ENCODE peak calls at places on chromosomes 16 and 17, in seven cellular contexts. One of them, this sample, is unnamed.

GRCh38 chr16:9256196-9256595 is 164.8 kb downstream of the HAPSTR1 start:
- DNase-seq in neural progenitor cell: peak; percentile 68
- DNase-seq in OCI-LY7: peak; percentile 70
- DNase-seq in cardiac muscle cell: peak; percentile 43
- DNase-seq in GM12878: no peak
- DNase-seq in tibial artery: no peak
- DNase-seq in BJ: no peak
- DNase-seq in this sample: no peak

GRCh38 chr16:5870886-5871715 is 773.5 kb upstream of the EEF2KMT start:
- DNase-seq in GM12878: no peak
- DNase-seq in BJ: no peak
- DNase-seq in cardiac muscle cell: no peak
- DNase-seq in neural progenitor cell: no peak
- DNase-seq in OCI-LY7: no peak
- DNase-seq in tibial artery: no peak
- DNase-seq in this sample: no peak

GRCh38 chr17:62824290-62825135 is 16.4 kb upstream of the MARCHF10 start:
- DNase-seq in neural progenitor cell: peak; percentile 65
- DNase-seq in GM12878: no peak
- DNase-seq in tibial artery: no peak
- DNase-seq in OCI-LY7: no peak
- DNase-seq in cardiac muscle cell: no peak
- DNase-seq in BJ: peak; percentile 89
- DNase-seq in this sample: peak; percentile 85

GRCh38 chr17:49372428-49372827 is 10.4 kb upstream of the ZNF652 start:
- DNase-seq in OCI-LY7: no peak
- DNase-seq in neural progenitor cell: no peak
- DNase-seq in BJ: no peak
- DNase-seq in tibial artery: no peak
- DNase-seq in GM12878: no peak
- DNase-seq in cardiac muscle cell: no peak
- DNase-seq in this sample: no peak

GRCh38 chr16:3173892-3174617 is 13.9 kb upstream of the OR1F1 start:
- DNase-seq in BJ: no peak
- DNase-seq in tibial artery: no peak
- DNase-seq in neural progenitor cell: peak; percentile 87
- DNase-seq in OCI-LY7: peak; percentile 81
- DNase-seq in cardiac muscle cell: peak; percentile 35
- DNase-seq in GM12878: no peak
- DNase-seq in this sample: no peak

GRCh38 chr17:56290486-56291118 is 137.3 kb downstream of the ANKFN1 start:
- DNase-seq in OCI-LY7: no peak
- DNase-seq in cardiac muscle cell: no peak
- DNase-seq in neural progenitor cell: no peak
- DNase-seq in BJ: no peak
- DNase-seq in tibial artery: no peak
- DNase-seq in GM12878: no peak
- DNase-seq in this sample: no peak

GRCh38 chr17:33013596-33014375 is 22.1 kb downstream of the SPACA3 start:
- DNase-seq in tibial artery: no peak
- DNase-seq in GM12878: no peak
- DNase-seq in OCI-LY7: no peak
- DNase-seq in BJ: no peak
- DNase-seq in neural progenitor cell: no peak
- DNase-seq in cardiac muscle cell: no peak
- DNase-seq in this sample: no peak

GRCh38 chr17:74392848-74393247 is 25.5 kb downstream of the GPR142 start:
- DNase-seq in BJ: no peak
- DNase-seq in GM12878: no peak
- DNase-seq in OCI-LY7: peak; percentile 54
- DNase-seq in neural progenitor cell: no peak
- DNase-seq in cardiac muscle cell: no peak
- DNase-seq in tibial artery: no peak
- DNase-seq in this sample: no peak

GRCh38 chr16:22631264-22631663 is 120.6 kb downstream of the NPIPB5 start:
- DNase-seq in neural progenitor cell: no peak
- DNase-seq in cardiac muscle cell: no peak
- DNase-seq in OCI-LY7: no peak
- DNase-seq in BJ: no peak
- DNase-seq in GM12878: no peak
- DNase-seq in tibial artery: no peak
- DNase-seq in this sample: no peak

GRCh38 chr16:73171380-73171779 is 123.5 kb upstream of the ZFHX3 start:
- DNase-seq in cardiac muscle cell: no peak
- DNase-seq in BJ: no peak
- DNase-seq in OCI-LY7: no peak
- DNase-seq in GM12878: no peak
- DNase-seq in tibial artery: no peak
- DNase-seq in neural progenitor cell: no peak
- DNase-seq in this sample: no peak

GRCh38 chr17:47941246-47941997 is at the start of gene PNPO:
- DNase-seq in OCI-LY7: peak; percentile 97
- DNase-seq in BJ: peak; percentile 93
- DNase-seq in tibial artery: peak; percentile 97
- DNase-seq in GM12878: peak; percentile 97
- DNase-seq in cardiac muscle cell: peak; percentile 87
- DNase-seq in neural progenitor cell: peak; percentile 80
- DNase-seq in this sample: peak; percentile 93

GRCh38 chr16:55324491-55325447 is 766 bp downstream of the IRX6 start:
- DNase-seq in neural progenitor cell: peak; percentile 56
- DNase-seq in OCI-LY7: no peak
- DNase-seq in GM12878: no peak
- DNase-seq in tibial artery: peak; percentile 65
- DNase-seq in BJ: no peak
- DNase-seq in cardiac muscle cell: no peak
- DNase-seq in this sample: no peak

GRCh38 chr16:68086336-68086821 is 1.2 kb downstream of the NFATC3 start:
- DNase-seq in BJ: no peak
- DNase-seq in OCI-LY7: no peak
- DNase-seq in GM12878: no peak
- DNase-seq in cardiac muscle cell: peak; percentile 53
- DNase-seq in tibial artery: no peak
- DNase-seq in neural progenitor cell: peak; percentile 52
- DNase-seq in this sample: no peak

GRCh38 chr17:81371910-81372760 is 23.1 kb upstream of the BAHCC1 start:
- DNase-seq in cardiac muscle cell: peak; percentile 71
- DNase-seq in tibial artery: no peak
- DNase-seq in neural progenitor cell: peak; percentile 69
- DNase-seq in BJ: no peak
- DNase-seq in OCI-LY7: no peak
- DNase-seq in GM12878: no peak
- DNase-seq in this sample: no peak

GRCh38 chr16:89172901-89173628 is 1.5 kb downstream of the CDH15 start:
- DNase-seq in neural progenitor cell: peak; percentile 30
- DNase-seq in tibial artery: no peak
- DNase-seq in OCI-LY7: no peak
- DNase-seq in BJ: no peak
- DNase-seq in GM12878: no peak
- DNase-seq in cardiac muscle cell: no peak
- DNase-seq in this sample: no peak

GRCh38 chr16:89173629-89173921 is 2.0 kb downstream of the CDH15 start:
- DNase-seq in tibial artery: no peak
- DNase-seq in BJ: no peak
- DNase-seq in OCI-LY7: no peak
- DNase-seq in GM12878: no peak
- DNase-seq in cardiac muscle cell: no peak
- DNase-seq in neural progenitor cell: no peak
- DNase-seq in this sample: no peak

GRCh38 chr16:89175280-89176146 is 4.0 kb downstream of the CDH15 start:
- DNase-seq in neural progenitor cell: no peak
- DNase-seq in tibial artery: no peak
- DNase-seq in GM12878: no peak
- DNase-seq in OCI-LY7: no peak
- DNase-seq in BJ: no peak
- DNase-seq in cardiac muscle cell: no peak
- DNase-seq in this sample: no peak

GRCh38 chr16:89174877-89175276 is 3.3 kb downstream of the CDH15 start:
- DNase-seq in OCI-LY7: no peak
- DNase-seq in tibial artery: no peak
- DNase-seq in BJ: no peak
- DNase-seq in GM12878: no peak
- DNase-seq in neural progenitor cell: no peak
- DNase-seq in cardiac muscle cell: no peak
- DNase-seq in this sample: no peak

DNA sequence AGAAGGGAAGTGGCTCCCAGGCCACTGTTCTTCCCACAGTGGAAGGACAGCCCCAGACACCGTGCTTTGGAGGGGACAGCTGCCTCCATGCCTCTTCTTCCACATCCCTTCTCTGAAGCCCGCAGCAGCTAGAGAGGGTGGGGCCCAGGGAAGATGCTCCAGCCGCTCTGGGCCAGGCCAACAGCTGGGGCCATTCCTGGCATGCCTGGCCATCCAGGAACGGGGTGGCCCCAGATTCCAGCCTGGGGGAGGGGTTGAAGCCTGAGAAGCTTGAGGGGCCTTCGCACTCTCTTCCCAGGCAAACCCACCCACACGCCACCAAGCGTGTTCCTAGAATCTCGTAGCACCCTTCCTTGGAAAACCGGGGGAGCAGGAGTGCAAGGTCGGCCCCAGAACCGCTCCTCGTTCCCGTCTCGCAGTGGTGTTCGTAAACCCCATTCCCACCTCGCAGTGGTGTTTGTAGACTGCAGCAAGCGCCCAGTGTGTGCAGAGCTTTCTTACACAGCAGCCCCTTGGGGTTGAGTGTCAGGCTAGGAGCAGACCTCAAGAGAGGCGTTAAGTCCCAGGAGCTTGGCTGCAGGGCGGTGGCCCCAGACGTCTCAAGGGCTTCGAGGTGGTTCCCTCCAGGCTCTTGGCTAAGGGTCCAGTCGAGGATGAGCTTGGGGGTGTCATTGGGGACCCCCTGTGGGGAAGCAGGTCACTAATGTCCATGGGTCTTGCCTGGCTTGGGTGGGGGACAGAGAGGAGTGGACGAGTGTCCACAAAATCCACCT is 2.7 kb downstream of the CDH15 start:
- DNase-seq in OCI-LY7: no peak
- DNase-seq in tibial artery: no peak
- DNase-seq in BJ: no peak
- DNase-seq in GM12878: no peak
- DNase-seq in cardiac muscle cell: no peak
- DNase-seq in neural progenitor cell: no peak
- DNase-seq in this sample: no peak
- TF ChIP-seq CTCF in OCI-LY7: no peak
- TF ChIP-seq CTCF in tibial artery: no peak
- TF ChIP-seq CTCF in BJ: no peak
- TF ChIP-seq CTCF in GM12878: no peak
- TF ChIP-seq CTCF in cardiac muscle cell: no peak
- TF ChIP-seq CTCF in neural progenitor cell: no peak
- TF ChIP-seq CTCF in this sample: no peak

DNA sequence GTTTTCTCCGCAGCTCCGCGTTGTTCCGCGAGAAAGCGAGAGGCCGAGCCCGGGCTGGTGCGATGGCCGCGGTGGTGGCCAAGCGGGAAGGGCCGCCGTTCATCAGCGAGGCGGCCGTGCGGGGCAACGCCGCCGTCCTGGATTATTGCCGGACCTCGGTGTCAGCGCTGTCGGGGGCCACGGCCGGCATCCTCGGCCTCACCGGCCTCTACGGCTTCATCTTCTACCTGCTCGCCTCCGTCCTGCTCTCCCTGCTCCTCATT is 404 bp downstream of the EMC6 start:
- DNase-seq in OCI-LY7: no peak
- DNase-seq in tibial artery: no peak
- DNase-seq in neural progenitor cell: no peak
- DNase-seq in cardiac muscle cell: no peak
- DNase-seq in GM12878: no peak
- DNase-seq in BJ: no peak
- DNase-seq in this sample: no peak
- H3K4me3 ChIP-seq in OCI-LY7: peak overlapping the region; percentile 93
- H3K4me3 ChIP-seq in tibial artery: peak overlapping the region; percentile 98
- H3K4me3 ChIP-seq in neural progenitor cell: peak overlapping the region; percentile 95
- H3K4me3 ChIP-seq in cardiac muscle cell: peak overlapping the region; percentile 78
- H3K4me3 ChIP-seq in GM12878: peak overlapping the region; percentile 84
- H3K4me3 ChIP-seq in BJ: peak overlapping the region; percentile 99
- H3K4me3 ChIP-seq in this sample: peak overlapping the region; percentile 95

GRCh38 chr16:57940382-57940966 is 30.5 kb downstream of the CNGB1 start:
- DNase-seq in OCI-LY7: no peak
- DNase-seq in neural progenitor cell: no peak
- DNase-seq in tibial artery: no peak
- DNase-seq in BJ: no peak
- DNase-seq in GM12878: no peak
- DNase-seq in cardiac muscle cell: no peak
- DNase-seq in this sample: no peak

GRCh38 chr16:57938936-57939871 is 31.7 kb downstream of the CNGB1 start:
- DNase-seq in BJ: peak; percentile 50
- DNase-seq in OCI-LY7: no peak
- DNase-seq in GM12878: no peak
- DNase-seq in cardiac muscle cell: no peak
- DNase-seq in neural progenitor cell: no peak
- DNase-seq in tibial artery: peak; percentile 79
- DNase-seq in this sample: peak; percentile 62

GRCh38 chr16:57938484-57938883 is 32.4 kb downstream of the CNGB1 start:
- DNase-seq in GM12878: no peak
- DNase-seq in OCI-LY7: no peak
- DNase-seq in BJ: no peak
- DNase-seq in neural progenitor cell: no peak
- DNase-seq in cardiac muscle cell: no peak
- DNase-seq in tibial artery: no peak
- DNase-seq in this sample: no peak

GRCh38 chr16:57941016-57941656 is 29.8 kb downstream of the CNGB1 start:
- DNase-seq in BJ: no peak
- DNase-seq in tibial artery: no peak
- DNase-seq in OCI-LY7: no peak
- DNase-seq in GM12878: no peak
- DNase-seq in neural progenitor cell: no peak
- DNase-seq in cardiac muscle cell: no peak
- DNase-seq in this sample: no peak

GRCh38 chr16:57939872-57940224 is 31.1 kb downstream of the CNGB1 start:
- DNase-seq in GM12878: no peak
- DNase-seq in cardiac muscle cell: no peak
- DNase-seq in tibial artery: no peak
- DNase-seq in neural progenitor cell: no peak
- DNase-seq in OCI-LY7: no peak
- DNase-seq in BJ: no peak
- DNase-seq in this sample: no peak
- TF ChIP-seq CTCF in GM12878: no peak
- TF ChIP-seq CTCF in cardiac muscle cell: no peak
- TF ChIP-seq CTCF in tibial artery: no peak
- TF ChIP-seq CTCF in neural progenitor cell: no peak
- TF ChIP-seq CTCF in OCI-LY7: no peak
- TF ChIP-seq CTCF in BJ: no peak
- TF ChIP-seq CTCF in this sample: no peak

DNA sequence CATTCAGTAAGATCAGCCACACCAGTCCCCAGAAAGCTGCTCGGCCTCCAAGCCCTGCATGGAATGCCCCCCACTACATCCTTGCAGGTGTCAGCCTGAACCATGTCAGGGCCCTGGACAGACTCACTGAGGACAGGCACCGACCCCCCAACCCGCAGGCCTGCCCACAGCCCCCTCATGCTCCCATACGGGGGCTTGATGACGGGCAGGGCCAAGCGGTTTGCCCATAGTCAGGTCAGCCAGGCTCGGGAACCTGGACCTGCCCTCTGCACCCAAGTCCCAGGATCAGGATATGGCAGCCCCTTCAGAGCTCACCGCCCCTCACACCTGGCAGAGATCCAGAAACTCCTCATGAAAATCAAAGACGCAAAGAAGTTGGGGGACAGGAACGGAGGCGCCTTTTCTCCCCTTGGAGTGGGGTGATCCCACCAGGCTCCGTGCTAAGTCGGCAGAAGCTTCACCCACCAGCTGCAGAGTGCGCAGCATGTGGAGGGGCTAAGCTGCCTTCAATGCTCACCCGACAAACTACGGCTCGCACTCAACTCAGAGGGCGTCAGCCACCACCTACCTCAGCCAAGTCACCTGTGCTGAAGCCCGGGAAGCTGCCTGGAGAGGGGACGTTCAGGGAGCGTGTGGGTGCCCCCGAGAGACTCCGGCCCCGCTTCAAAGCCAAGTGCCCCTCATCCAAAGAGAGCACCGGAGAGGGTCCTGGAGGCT is 26.5 kb downstream of the GNPTG start:
- DNase-seq in neural progenitor cell: no peak
- DNase-seq in tibial artery: no peak
- DNase-seq in OCI-LY7: no peak
- DNase-seq in BJ: no peak
- DNase-seq in cardiac muscle cell: no peak
- DNase-seq in GM12878: no peak
- DNase-seq in this sample: no peak
- H3K4me3 ChIP-seq in neural progenitor cell: peak overlapping the region; percentile 80
- H3K4me3 ChIP-seq in tibial artery: peak overlapping the region; percentile 57
- H3K4me3 ChIP-seq in OCI-LY7: peak overlapping the region; percentile 69
- H3K4me3 ChIP-seq in BJ: no peak overlapping the region
- H3K4me3 ChIP-seq in cardiac muscle cell: peak overlapping the region; percentile 44
- H3K4me3 ChIP-seq in GM12878: peak overlapping the region; percentile 73
- H3K4me3 ChIP-seq in this sample: peak overlapping the region; percentile 45